ENCODE peak calls at places on chromosomes 4 and X, in five cellular contexts. N is heart left ventricle, F is right lobe of liver, G is esophagus muscularis mucosa, S is IMR-90. B is an unnamed sample.

GRCh38 chrX:149961572-149961971 is 23.3 kb upstream of the EOLA2 start:
- DNase-seq in N (no peak), F (no peak), G (no peak), S (no peak), B (no peak)

GRCh38 chrX:110087485-110088356 is 84.8 kb downstream of the TMEM164 start:
- DNase-seq in N (no peak), F (no peak), G (no peak), S (peak), B (peak)

GRCh38 chr4:6956087-6956433 is 46.4 kb downstream of the TBC1D14 start:
- DNase-seq in N (no peak), F (no peak), G (no peak), S (no peak), B (no peak)

GRCh38 chr4:172982151-172982590 is 186.4 kb upstream of the GALNT7 start:
- DNase-seq in N (no peak), F (no peak), G (peak), S (peak), B (peak)

GRCh38 chr4:184265566-184266351 is 48.1 kb upstream of the ENPP6 start:
- DNase-seq in N (no peak), F (no peak), G (no peak), S (peak), B (peak)

GRCh38 chr4:153142700-153143438 is 61.4 kb upstream of the TRIM2 start:
- DNase-seq in N (peak), F (peak), G (no peak), S (peak), B (no peak)

GRCh38 chr4:77014256-77014655 is 61.5 kb downstream of the CCNI start:
- DNase-seq in N (no peak), F (no peak), G (peak), S (no peak), B (no peak)

GRCh38 chr4:3411676-3412075 is 30.1 kb upstream of the HGFAC start:
- DNase-seq in N (peak), F (peak), G (no peak), S (no peak), B (no peak)

GRCh38 chr4:175758595-175758994 is 53.5 kb downstream of the GPM6A start:
- DNase-seq in N (no peak), F (no peak), G (no peak), S (no peak), B (no peak)

DNA sequence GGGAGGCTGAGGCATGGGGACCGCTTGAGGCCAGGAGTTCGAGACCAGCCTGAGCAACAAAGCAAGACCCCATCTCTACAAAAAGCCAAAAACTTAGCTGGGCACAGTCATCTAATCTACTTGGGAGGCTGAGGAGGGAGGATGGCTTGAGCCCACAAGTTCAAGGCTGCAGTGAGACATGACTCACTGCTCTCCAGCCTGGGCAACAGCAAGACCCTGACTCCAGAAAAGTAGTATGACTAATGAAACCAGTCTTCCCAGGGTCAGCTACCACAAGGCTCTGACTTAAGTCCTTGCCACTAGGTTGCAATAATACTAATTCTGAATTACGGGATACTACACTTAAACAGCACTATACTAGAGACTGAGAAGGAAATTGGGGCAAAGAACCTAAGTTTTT is 33.1 kb downstream of the ERVMER34-1 start:
- DNase-seq in N (no peak), F (no peak), G (no peak), S (peak), B (no peak)
- TF ChIP-seq POLR2A in N (no peak), F (no peak), G (no peak), S (no peak), B (no peak)

DNA sequence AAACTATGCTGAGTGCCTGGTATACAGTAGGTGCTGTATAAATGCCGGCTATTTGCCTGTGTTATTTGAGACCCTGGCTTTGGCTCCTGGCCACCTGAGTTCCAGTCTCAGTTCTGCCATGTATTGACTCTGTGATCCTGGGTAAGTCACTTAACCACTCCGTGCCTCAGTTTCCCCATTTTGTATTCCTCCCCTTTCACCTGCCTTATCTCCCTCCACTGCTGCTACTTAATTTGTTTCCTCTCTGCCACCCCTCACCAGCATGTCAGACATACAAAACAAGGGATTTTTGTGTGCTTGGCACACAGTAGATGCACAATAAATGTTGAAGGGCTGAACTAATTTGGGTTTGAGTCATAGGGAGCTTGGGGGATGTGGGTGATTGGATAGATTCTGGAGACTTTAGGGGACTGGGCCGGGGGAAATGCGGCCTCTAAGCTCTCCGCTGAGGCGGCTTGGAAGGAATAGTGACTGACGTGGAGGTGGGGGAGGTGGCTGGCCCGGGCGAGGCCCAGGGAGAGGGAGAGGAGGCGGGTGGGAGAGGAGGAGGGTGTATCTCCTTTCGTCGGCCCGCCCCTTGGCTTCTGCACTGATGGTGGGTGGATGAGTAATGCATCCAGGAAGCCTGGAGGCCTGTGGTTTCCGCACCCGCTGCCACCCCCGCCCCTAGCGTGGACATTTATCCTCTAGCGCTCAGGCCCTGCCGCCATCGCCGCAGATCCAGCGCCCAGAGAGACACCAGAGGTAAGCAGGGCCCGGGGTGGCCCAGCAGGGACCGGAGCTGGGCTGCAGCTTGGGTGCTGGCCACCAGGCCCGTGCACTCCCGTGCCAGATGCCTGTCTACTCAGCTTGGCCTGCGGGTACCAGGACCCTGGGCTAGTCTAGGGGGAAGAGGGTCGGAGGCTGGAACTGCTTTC is at the start of gene TIMP1:
- DNase-seq in N (peak), F (peak), G (peak), S (peak), B (peak)
- TF ChIP-seq POLR2A in N (no peak), F (peak), G (no peak), S (peak), B (peak)

GRCh38 chrX:130109429-130110378 is 593 bp downstream of the ELF4 start:
- DNase-seq in N (no peak), F (no peak), G (no peak), S (peak), B (no peak)

GRCh38 chrX:130108647-130109428 is 1.5 kb downstream of the ELF4 start:
- DNase-seq in N (no peak), F (no peak), G (no peak), S (no peak), B (peak)

GRCh38 chrX:130111935-130112221 is 1.6 kb upstream of the ELF4 start:
- DNase-seq in N (no peak), F (no peak), G (no peak), S (no peak), B (no peak)

GRCh38 chrX:130111220-130111934 is 1.1 kb upstream of the ELF4 start:
- DNase-seq in N (no peak), F (no peak), G (no peak), S (no peak), B (no peak)

DNA sequence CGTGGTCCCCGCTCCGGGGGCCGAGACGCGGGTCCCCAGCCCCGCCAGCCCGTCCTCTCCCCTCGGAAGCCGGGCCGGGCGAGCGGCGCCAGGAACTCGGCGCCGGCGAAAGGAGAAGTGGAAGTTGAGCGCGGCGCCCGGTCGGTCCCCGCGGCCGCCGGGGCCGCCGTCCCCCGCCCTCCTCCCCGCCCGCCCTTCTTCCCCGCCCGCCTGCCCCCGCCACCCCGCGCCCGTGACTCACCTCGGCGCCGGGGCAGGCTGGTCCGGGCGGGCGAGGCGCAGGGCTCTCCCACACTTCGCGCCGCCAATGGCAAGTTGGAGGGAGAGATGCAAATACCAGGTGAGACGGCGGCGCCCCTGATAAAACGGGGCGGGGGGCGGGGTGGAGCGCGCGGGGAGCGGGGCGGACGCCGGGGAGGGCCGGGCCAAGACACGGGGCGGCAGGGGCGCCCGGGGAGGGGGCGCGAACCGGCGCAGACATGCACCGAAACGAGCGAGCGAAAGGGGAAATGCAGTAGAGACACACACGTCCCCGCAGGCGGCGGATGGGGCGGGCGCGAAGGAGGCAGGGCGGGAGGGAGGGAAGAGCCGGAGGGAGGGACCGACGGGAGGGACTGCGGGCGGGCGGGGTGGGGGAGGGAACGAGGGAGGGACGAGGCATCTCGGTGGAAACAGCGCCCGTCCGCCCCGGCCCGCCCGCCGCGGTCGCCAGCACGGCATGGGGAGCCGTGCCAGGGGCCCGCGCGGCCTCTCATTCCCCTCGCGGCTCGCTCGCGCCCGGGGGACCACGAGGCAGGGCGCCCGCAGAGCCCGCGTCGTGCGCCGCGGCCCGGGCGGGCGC is at the start of gene ELF4:
- DNase-seq in N (peak), F (peak), G (no peak), S (peak), B (peak)
- TF ChIP-seq POLR2A in N (no peak), F (no peak), G (no peak), S (no peak), B (peak)

GRCh38 chr4:166913926-166914325 is 320.4 kb downstream of the SPOCK3 start:
- DNase-seq in N (no peak), F (no peak), G (no peak), S (no peak), B (no peak)
- TF ChIP-seq POLR2A in N (no peak), F (no peak), G (no peak), S (no peak), B (no peak)

DNA sequence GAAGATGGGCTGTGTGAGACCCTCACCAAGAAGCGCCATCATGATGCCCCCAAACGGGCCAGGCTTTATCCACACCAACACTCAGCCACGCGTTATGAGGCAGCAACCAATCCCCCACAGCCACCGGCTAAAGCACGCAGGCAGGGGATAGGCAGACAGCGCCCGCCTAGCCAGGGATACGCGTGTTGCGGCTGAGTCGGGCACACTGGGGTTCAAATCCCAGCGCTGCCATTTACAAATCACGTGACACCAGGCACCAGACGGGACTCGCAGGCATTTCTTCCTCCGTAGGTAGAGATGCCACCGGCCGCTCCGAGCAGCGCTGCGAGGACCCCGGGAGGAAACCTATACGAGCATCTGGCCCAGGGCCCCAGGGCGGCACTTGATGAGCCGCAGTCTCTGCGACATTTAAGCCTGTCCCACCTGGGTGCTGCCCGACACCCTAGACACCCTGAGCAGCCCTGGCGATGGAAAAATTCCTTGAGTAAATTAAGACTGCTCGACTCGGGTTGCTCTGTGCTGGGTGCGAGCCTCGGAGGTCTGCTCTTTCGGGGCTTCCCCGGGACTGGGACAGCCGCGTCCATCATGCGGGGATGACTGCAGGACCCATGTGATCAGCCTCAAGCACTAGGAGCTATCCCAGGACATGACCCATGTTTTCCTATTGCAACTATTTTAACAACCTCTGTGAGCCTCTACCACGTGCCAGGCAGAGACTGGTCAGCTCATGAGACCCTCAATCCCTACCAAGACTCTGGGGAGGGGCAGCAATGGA is 6.3 kb downstream of the ABLIM2 start:
- DNase-seq in N (peak), F (no peak), G (no peak), S (no peak), B (no peak)
- TF ChIP-seq POLR2A in N (no peak), F (no peak), G (no peak), S (no peak), B (no peak)

DNA sequence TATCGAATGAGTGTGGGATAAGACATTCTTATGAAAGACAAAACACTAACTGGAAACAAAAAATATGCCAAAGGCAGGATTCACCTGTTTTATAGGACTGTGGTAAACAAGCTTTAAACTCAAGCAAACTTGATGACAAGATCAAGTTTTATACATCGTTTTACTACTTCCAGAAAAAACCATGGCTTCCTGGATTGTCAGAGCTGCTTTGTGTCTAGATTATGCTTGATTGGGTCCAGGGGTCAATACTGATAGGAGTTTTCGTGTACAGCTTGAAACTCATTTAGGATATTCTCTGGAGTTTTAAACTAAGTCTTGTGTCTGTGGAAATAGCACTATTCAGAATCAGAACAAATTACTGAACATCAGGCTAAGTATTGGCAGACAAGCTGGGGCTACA is 13.0 kb downstream of the HCCS start:
- DNase-seq in N (no peak), F (no peak), G (no peak), S (no peak), B (no peak)
- TF ChIP-seq POLR2A in N (no peak), F (no peak), G (no peak), S (no peak), B (no peak)